ENCODE peak calls at places on chromosomes 3 and 15, in eight cellular contexts. One of them, this sample, is unnamed.

GRCh38 chr3:124584552-124585391 is 145.5 kb upstream of the UMPS start:
- DNase-seq in HuH-7: peak
- DNase-seq in AG20443: peak
- DNase-seq in fibroblast of lung: peak
- DNase-seq in omental fat pad: peak
- DNase-seq in activated naive CD8-positive, alpha-beta T cell treated with anti-CD3 and anti-CD28 coated beads for 36 hours: peak
- DNase-seq in HL-60: no peak
- DNase-seq in A172: peak
- DNase-seq in this sample: peak

GRCh38 chr15:41782486-41783271 is 8.4 kb downstream of the MAPKBP1 start:
- DNase-seq in HuH-7: no peak
- DNase-seq in AG20443: no peak
- DNase-seq in fibroblast of lung: no peak
- DNase-seq in omental fat pad: no peak
- DNase-seq in activated naive CD8-positive, alpha-beta T cell treated with anti-CD3 and anti-CD28 coated beads for 36 hours: no peak
- DNase-seq in HL-60: no peak
- DNase-seq in A172: no peak
- DNase-seq in this sample: no peak

GRCh38 chr3:69410301-69410700 is 24.4 kb upstream of the FRMD4B start:
- DNase-seq in HuH-7: no peak
- DNase-seq in AG20443: peak
- DNase-seq in fibroblast of lung: peak
- DNase-seq in omental fat pad: peak
- DNase-seq in activated naive CD8-positive, alpha-beta T cell treated with anti-CD3 and anti-CD28 coated beads for 36 hours: peak
- DNase-seq in HL-60: peak
- DNase-seq in A172: peak
- DNase-seq in this sample: peak

GRCh38 chr3:141575879-141576743 is 89.3 kb downstream of the RASA2 start:
- DNase-seq in HuH-7: peak
- DNase-seq in AG20443: peak
- DNase-seq in fibroblast of lung: peak
- DNase-seq in omental fat pad: no peak
- DNase-seq in activated naive CD8-positive, alpha-beta T cell treated with anti-CD3 and anti-CD28 coated beads for 36 hours: no peak
- DNase-seq in HL-60: no peak
- DNase-seq in A172: peak
- DNase-seq in this sample: peak

GRCh38 chr3:4830586-4830914 is 148.7 kb upstream of the BHLHE40 start:
- DNase-seq in HuH-7: no peak
- DNase-seq in AG20443: no peak
- DNase-seq in fibroblast of lung: no peak
- DNase-seq in omental fat pad: no peak
- DNase-seq in activated naive CD8-positive, alpha-beta T cell treated with anti-CD3 and anti-CD28 coated beads for 36 hours: no peak
- DNase-seq in HL-60: no peak
- DNase-seq in A172: no peak
- DNase-seq in this sample: no peak

GRCh38 chr3:107904536-107905066 is 186.2 kb downstream of the CD47 start:
- DNase-seq in HuH-7: no peak
- DNase-seq in AG20443: no peak
- DNase-seq in fibroblast of lung: no peak
- DNase-seq in omental fat pad: no peak
- DNase-seq in activated naive CD8-positive, alpha-beta T cell treated with anti-CD3 and anti-CD28 coated beads for 36 hours: no peak
- DNase-seq in HL-60: no peak
- DNase-seq in A172: no peak
- DNase-seq in this sample: peak

GRCh38 chr15:70323111-70323851 is 225.6 kb upstream of the TLE3 start:
- DNase-seq in HuH-7: no peak
- DNase-seq in AG20443: peak
- DNase-seq in fibroblast of lung: peak
- DNase-seq in omental fat pad: no peak
- DNase-seq in activated naive CD8-positive, alpha-beta T cell treated with anti-CD3 and anti-CD28 coated beads for 36 hours: no peak
- DNase-seq in HL-60: no peak
- DNase-seq in A172: no peak
- DNase-seq in this sample: no peak

GRCh38 chr15:62533687-62534086 is 368.6 kb upstream of the C2CD4B start:
- DNase-seq in HuH-7: no peak
- DNase-seq in AG20443: no peak
- DNase-seq in fibroblast of lung: no peak
- DNase-seq in omental fat pad: no peak
- DNase-seq in activated naive CD8-positive, alpha-beta T cell treated with anti-CD3 and anti-CD28 coated beads for 36 hours: no peak
- DNase-seq in HL-60: no peak
- DNase-seq in A172: no peak
- DNase-seq in this sample: no peak

GRCh38 chr15:84669726-84670125 is 11.7 kb upstream of the NMB start:
- DNase-seq in HuH-7: no peak
- DNase-seq in AG20443: peak
- DNase-seq in fibroblast of lung: no peak
- DNase-seq in omental fat pad: no peak
- DNase-seq in activated naive CD8-positive, alpha-beta T cell treated with anti-CD3 and anti-CD28 coated beads for 36 hours: peak
- DNase-seq in HL-60: no peak
- DNase-seq in A172: no peak
- DNase-seq in this sample: no peak

GRCh38 chr15:78174398-78174797 is 25.2 kb downstream of the IDH3A start:
- DNase-seq in HuH-7: no peak
- DNase-seq in AG20443: no peak
- DNase-seq in fibroblast of lung: no peak
- DNase-seq in omental fat pad: no peak
- DNase-seq in activated naive CD8-positive, alpha-beta T cell treated with anti-CD3 and anti-CD28 coated beads for 36 hours: peak
- DNase-seq in HL-60: peak
- DNase-seq in A172: no peak
- DNase-seq in this sample: no peak

GRCh38 chr3:29091599-29092189 is 189.2 kb upstream of the RBMS3 start:
- DNase-seq in HuH-7: no peak
- DNase-seq in AG20443: no peak
- DNase-seq in fibroblast of lung: no peak
- DNase-seq in omental fat pad: no peak
- DNase-seq in activated naive CD8-positive, alpha-beta T cell treated with anti-CD3 and anti-CD28 coated beads for 36 hours: no peak
- DNase-seq in HL-60: no peak
- DNase-seq in A172: no peak
- DNase-seq in this sample: no peak

GRCh38 chr3:23808525-23808924 is 2.8 kb downstream of the UBE2E1 start:
- DNase-seq in HuH-7: no peak
- DNase-seq in AG20443: no peak
- DNase-seq in fibroblast of lung: no peak
- DNase-seq in omental fat pad: no peak
- DNase-seq in activated naive CD8-positive, alpha-beta T cell treated with anti-CD3 and anti-CD28 coated beads for 36 hours: no peak
- DNase-seq in HL-60: no peak
- DNase-seq in A172: no peak
- DNase-seq in this sample: no peak

GRCh38 chr3:193391902-193392301 is 13.3 kb upstream of the ATP13A5 start:
- DNase-seq in HuH-7: no peak
- DNase-seq in AG20443: no peak
- DNase-seq in fibroblast of lung: no peak
- DNase-seq in omental fat pad: no peak
- DNase-seq in activated naive CD8-positive, alpha-beta T cell treated with anti-CD3 and anti-CD28 coated beads for 36 hours: no peak
- DNase-seq in HL-60: no peak
- DNase-seq in A172: peak
- DNase-seq in this sample: no peak

GRCh38 chr3:127275287-127275781 is 12.5 kb downstream of the PRR20G start:
- DNase-seq in HuH-7: no peak
- DNase-seq in AG20443: peak
- DNase-seq in fibroblast of lung: no peak
- DNase-seq in omental fat pad: no peak
- DNase-seq in activated naive CD8-positive, alpha-beta T cell treated with anti-CD3 and anti-CD28 coated beads for 36 hours: no peak
- DNase-seq in HL-60: no peak
- DNase-seq in A172: peak
- DNase-seq in this sample: peak

GRCh38 chr3:94173667-94174434 is 111.0 kb downstream of the NSUN3 start:
- DNase-seq in HuH-7: no peak
- DNase-seq in AG20443: no peak
- DNase-seq in fibroblast of lung: no peak
- DNase-seq in omental fat pad: no peak
- DNase-seq in activated naive CD8-positive, alpha-beta T cell treated with anti-CD3 and anti-CD28 coated beads for 36 hours: no peak
- DNase-seq in HL-60: no peak
- DNase-seq in A172: peak
- DNase-seq in this sample: no peak

GRCh38 chr3:64131755-64132154 is 93.5 kb downstream of the PRICKLE2 start:
- DNase-seq in HuH-7: no peak
- DNase-seq in AG20443: no peak
- DNase-seq in fibroblast of lung: peak
- DNase-seq in omental fat pad: no peak
- DNase-seq in activated naive CD8-positive, alpha-beta T cell treated with anti-CD3 and anti-CD28 coated beads for 36 hours: no peak
- DNase-seq in HL-60: no peak
- DNase-seq in A172: no peak
- DNase-seq in this sample: no peak

GRCh38 chr15:40301467-40302179 is 6.1 kb downstream of the PLCB2 start:
- DNase-seq in HuH-7: no peak
- DNase-seq in AG20443: no peak
- DNase-seq in fibroblast of lung: no peak
- DNase-seq in omental fat pad: no peak
- DNase-seq in activated naive CD8-positive, alpha-beta T cell treated with anti-CD3 and anti-CD28 coated beads for 36 hours: no peak
- DNase-seq in HL-60: peak
- DNase-seq in A172: no peak
- DNase-seq in this sample: peak

GRCh38 chr3:156630081-156630772 is 44.2 kb upstream of the TIPARP start:
- DNase-seq in HuH-7: no peak
- DNase-seq in AG20443: peak
- DNase-seq in fibroblast of lung: no peak
- DNase-seq in omental fat pad: no peak
- DNase-seq in activated naive CD8-positive, alpha-beta T cell treated with anti-CD3 and anti-CD28 coated beads for 36 hours: no peak
- DNase-seq in HL-60: no peak
- DNase-seq in A172: peak
- DNase-seq in this sample: no peak

GRCh38 chr15:64017591-64018163 is 28.6 kb downstream of the DAPK2 start:
- DNase-seq in HuH-7: no peak
- DNase-seq in AG20443: peak
- DNase-seq in fibroblast of lung: peak
- DNase-seq in omental fat pad: no peak
- DNase-seq in activated naive CD8-positive, alpha-beta T cell treated with anti-CD3 and anti-CD28 coated beads for 36 hours: no peak
- DNase-seq in HL-60: no peak
- DNase-seq in A172: no peak
- DNase-seq in this sample: no peak

GRCh38 chr3:55558316-55558715 is 71.2 kb upstream of the WNT5A start:
- DNase-seq in HuH-7: no peak
- DNase-seq in AG20443: peak
- DNase-seq in fibroblast of lung: no peak
- DNase-seq in omental fat pad: no peak
- DNase-seq in activated naive CD8-positive, alpha-beta T cell treated with anti-CD3 and anti-CD28 coated beads for 36 hours: no peak
- DNase-seq in HL-60: no peak
- DNase-seq in A172: no peak
- DNase-seq in this sample: no peak

GRCh38 chr3:182136008-182136910 is 424.5 kb downstream of the SOX2 start:
- DNase-seq in HuH-7: peak
- DNase-seq in AG20443: no peak
- DNase-seq in fibroblast of lung: no peak
- DNase-seq in omental fat pad: no peak
- DNase-seq in activated naive CD8-positive, alpha-beta T cell treated with anti-CD3 and anti-CD28 coated beads for 36 hours: no peak
- DNase-seq in HL-60: no peak
- DNase-seq in A172: no peak
- DNase-seq in this sample: no peak

GRCh38 chr3:175399156-175399840 is 540.2 kb downstream of the NAALADL2 start:
- DNase-seq in HuH-7: no peak
- DNase-seq in AG20443: no peak
- DNase-seq in fibroblast of lung: no peak
- DNase-seq in omental fat pad: no peak
- DNase-seq in activated naive CD8-positive, alpha-beta T cell treated with anti-CD3 and anti-CD28 coated beads for 36 hours: no peak
- DNase-seq in HL-60: no peak
- DNase-seq in A172: no peak
- DNase-seq in this sample: no peak

GRCh38 chr15:93358171-93359036 is 269.4 kb upstream of the RGMA start:
- DNase-seq in HuH-7: no peak
- DNase-seq in AG20443: no peak
- DNase-seq in fibroblast of lung: no peak
- DNase-seq in omental fat pad: no peak
- DNase-seq in activated naive CD8-positive, alpha-beta T cell treated with anti-CD3 and anti-CD28 coated beads for 36 hours: no peak
- DNase-seq in HL-60: no peak
- DNase-seq in A172: no peak
- DNase-seq in this sample: no peak

GRCh38 chr3:52792961-52793695 is 1.5 kb upstream of the ITIH3 start:
- DNase-seq in HuH-7: no peak
- DNase-seq in AG20443: peak
- DNase-seq in fibroblast of lung: peak
- DNase-seq in omental fat pad: no peak
- DNase-seq in activated naive CD8-positive, alpha-beta T cell treated with anti-CD3 and anti-CD28 coated beads for 36 hours: no peak
- DNase-seq in HL-60: peak
- DNase-seq in A172: peak
- DNase-seq in this sample: no peak

GRCh38 chr15:50813865-50814264 is 48.4 kb upstream of the SPPL2A start:
- DNase-seq in HuH-7: no peak
- DNase-seq in AG20443: no peak
- DNase-seq in fibroblast of lung: no peak
- DNase-seq in omental fat pad: no peak
- DNase-seq in activated naive CD8-positive, alpha-beta T cell treated with anti-CD3 and anti-CD28 coated beads for 36 hours: no peak
- DNase-seq in HL-60: no peak
- DNase-seq in A172: no peak
- DNase-seq in this sample: no peak

GRCh38 chr3:172280406-172281051 is 167.7 kb downstream of the GHSR start:
- DNase-seq in HuH-7: no peak
- DNase-seq in AG20443: no peak
- DNase-seq in fibroblast of lung: peak
- DNase-seq in omental fat pad: no peak
- DNase-seq in activated naive CD8-positive, alpha-beta T cell treated with anti-CD3 and anti-CD28 coated beads for 36 hours: no peak
- DNase-seq in HL-60: no peak
- DNase-seq in A172: peak
- DNase-seq in this sample: peak

GRCh38 chr15:42800731-42801474 is 64.0 kb upstream of the CDAN1 start:
- DNase-seq in HuH-7: no peak
- DNase-seq in AG20443: no peak
- DNase-seq in fibroblast of lung: no peak
- DNase-seq in omental fat pad: no peak
- DNase-seq in activated naive CD8-positive, alpha-beta T cell treated with anti-CD3 and anti-CD28 coated beads for 36 hours: peak
- DNase-seq in HL-60: no peak
- DNase-seq in A172: no peak
- DNase-seq in this sample: no peak

GRCh38 chr3:197519801-197520211 is 36.0 kb downstream of the BDH1 start:
- DNase-seq in HuH-7: no peak
- DNase-seq in AG20443: no peak
- DNase-seq in fibroblast of lung: no peak
- DNase-seq in omental fat pad: no peak
- DNase-seq in activated naive CD8-positive, alpha-beta T cell treated with anti-CD3 and anti-CD28 coated beads for 36 hours: no peak
- DNase-seq in HL-60: no peak
- DNase-seq in A172: no peak
- DNase-seq in this sample: no peak

GRCh38 chr3:159340877-159341500 is 539.1 kb downstream of the MFSD1 start:
- DNase-seq in HuH-7: no peak
- DNase-seq in AG20443: no peak
- DNase-seq in fibroblast of lung: no peak
- DNase-seq in omental fat pad: no peak
- DNase-seq in activated naive CD8-positive, alpha-beta T cell treated with anti-CD3 and anti-CD28 coated beads for 36 hours: no peak
- DNase-seq in HL-60: no peak
- DNase-seq in A172: no peak
- DNase-seq in this sample: peak

GRCh38 chr3:51997935-51998596 is 2.4 kb upstream of the RPL29 start:
- DNase-seq in HuH-7: no peak
- DNase-seq in AG20443: no peak
- DNase-seq in fibroblast of lung: no peak
- DNase-seq in omental fat pad: no peak
- DNase-seq in activated naive CD8-positive, alpha-beta T cell treated with anti-CD3 and anti-CD28 coated beads for 36 hours: no peak
- DNase-seq in HL-60: no peak
- DNase-seq in A172: peak
- DNase-seq in this sample: no peak

GRCh38 chr3:72175305-72175858 is 390.4 kb upstream of the PROK2 start:
- DNase-seq in HuH-7: no peak
- DNase-seq in AG20443: no peak
- DNase-seq in fibroblast of lung: no peak
- DNase-seq in omental fat pad: no peak
- DNase-seq in activated naive CD8-positive, alpha-beta T cell treated with anti-CD3 and anti-CD28 coated beads for 36 hours: no peak
- DNase-seq in HL-60: peak
- DNase-seq in A172: no peak
- DNase-seq in this sample: no peak

GRCh38 chr15:42085236-42085605 is 9.1 kb downstream of the PLA2G4D start:
- DNase-seq in HuH-7: no peak
- DNase-seq in AG20443: no peak
- DNase-seq in fibroblast of lung: no peak
- DNase-seq in omental fat pad: no peak
- DNase-seq in activated naive CD8-positive, alpha-beta T cell treated with anti-CD3 and anti-CD28 coated beads for 36 hours: no peak
- DNase-seq in HL-60: no peak
- DNase-seq in A172: peak
- DNase-seq in this sample: no peak

This sample was measured in cardiac muscle cell.